ENCODE peak calls at places on chromosomes 11 and 22, in ten cellular contexts. C is K562, A is fibroblast of the aortic adventitia, V is choroid plexus epithelial cell, M is bronchial epithelial cell, I is psoas muscle, T is BE2C, Y is neural crest cell, D is mammary epithelial cell, K is cardiac fibroblast. P is an unnamed sample.

GRCh38 chr11:99069831-99070444 is 49.2 kb downstream of the CNTN5 start:
- DNase-seq in C (no peak), A (no peak), V (peak; percentile 57), M (peak; percentile 8), I (no peak), T (peak; percentile 59), Y (no peak), D (peak; percentile 0), K (peak; percentile 27), P (no peak)

GRCh38 chr11:121595717-121596156 is 143.0 kb upstream of the SORL1-AS1 start:
- DNase-seq in C (no peak), A (peak; percentile 100), V (peak; percentile 98), M (peak; percentile 99), I (no peak), T (no peak), Y (no peak), D (peak; percentile 96), K (peak; percentile 99), P (no peak)

GRCh38 chr11:16511109-16511806 is 154.9 kb upstream of the SOX6 start:
- DNase-seq in C (no peak), A (no peak), V (no peak), M (peak; percentile 98), I (no peak), T (no peak), Y (no peak), D (peak; percentile 88), K (peak; percentile 53), P (no peak)

GRCh38 chr22:47129902-47130301 is 367.5 kb downstream of the TBC1D22A start:
- DNase-seq in C (peak; percentile 79), A (no peak), V (no peak), M (peak; percentile 65), I (no peak), T (peak; percentile 6), Y (no peak), D (peak; percentile 51), K (no peak), P (no peak)

GRCh38 chr11:36375348-36376314 is 79.5 kb downstream of the PRR5L start:
- DNase-seq in C (no peak), A (no peak), V (peak; percentile 60), M (no peak), I (no peak), T (no peak), Y (no peak), D (no peak), K (no peak), P (peak; percentile 19)

GRCh38 chr22:19431641-19432091 is at the start of gene HIRA:
- DNase-seq in C (peak; percentile 95), A (peak; percentile 72), V (peak; percentile 83), M (peak; percentile 52), I (peak; percentile 84), T (peak; percentile 86), Y (peak; percentile 85), D (peak; percentile 79), K (peak; percentile 75), P (peak; percentile 92)

GRCh38 chr11:2580444-2581050 is 119.2 kb downstream of the KCNQ1OT1 start:
- DNase-seq in C (no peak), A (no peak), V (no peak), M (no peak), I (peak; percentile 9), T (peak; percentile 5), Y (no peak), D (no peak), K (no peak), P (peak; percentile 30)

GRCh38 chr22:43085658-43086606 is 3.3 kb downstream of the TTLL1 start:
- DNase-seq in C (no peak), A (no peak), V (no peak), M (no peak), I (no peak), T (no peak), Y (no peak), D (no peak), K (no peak), P (no peak)

GRCh38 chr11:113274708-113275582 is 39.4 kb upstream of the TTC12 start:
- DNase-seq in C (no peak), A (no peak), V (peak; percentile 28), M (peak; percentile 36), I (no peak), T (peak; percentile 52), Y (no peak), D (peak; percentile 34), K (no peak), P (peak; percentile 44)

GRCh38 chr11:67353317-67354313 is at the start of gene POLD4:
- DNase-seq in C (peak; percentile 98), A (peak; percentile 96), V (peak; percentile 96), M (peak; percentile 79), I (peak; percentile 99), T (peak; percentile 99), Y (peak; percentile 89), D (peak; percentile 87), K (peak; percentile 98), P (peak; percentile 97)

GRCh38 chr11:69459848-69460539 is 21.5 kb upstream of the LINC01488 start:
- DNase-seq in C (no peak), A (no peak), V (no peak), M (no peak), I (no peak), T (no peak), Y (no peak), D (no peak), K (no peak), P (no peak)

GRCh38 chr11:94895971-94896370 is 77.4 kb downstream of the CWC15 start:
- DNase-seq in C (no peak), A (peak; percentile 60), V (peak; percentile 77), M (peak; percentile 80), I (peak; percentile 32), T (no peak), Y (no peak), D (peak; percentile 60), K (peak; percentile 87), P (no peak)

GRCh38 chr11:656866-657265 is 19.8 kb downstream of the DRD4 start:
- DNase-seq in C (no peak), A (no peak), V (no peak), M (no peak), I (no peak), T (no peak), Y (no peak), D (no peak), K (no peak), P (no peak)

GRCh38 chr11:56849250-56849649 is 100.8 kb upstream of the OR9G4 start:
- DNase-seq in C (no peak), A (no peak), V (no peak), M (peak; percentile 86), I (no peak), T (no peak), Y (no peak), D (peak; percentile 88), K (no peak), P (no peak)

GRCh38 chr11:69253028-69253427 is 40.9 kb upstream of the MYEOV start:
- DNase-seq in C (no peak), A (peak; percentile 60), V (peak; percentile 48), M (peak; percentile 85), I (no peak), T (no peak), Y (no peak), D (peak; percentile 86), K (peak; percentile 89), P (no peak)

GRCh38 chr11:117442869-117443239 is 115.2 kb downstream of the CEP164 start:
- DNase-seq in C (no peak), A (no peak), V (no peak), M (no peak), I (no peak), T (no peak), Y (no peak), D (no peak), K (no peak), P (no peak)

GRCh38 chr11:94595061-94595460 is 27.9 kb downstream of the PIWIL4 start:
- DNase-seq in C (no peak), A (no peak), V (no peak), M (no peak), I (no peak), T (no peak), Y (no peak), D (no peak), K (no peak), P (no peak)

GRCh38 chr11:77619576-77620198 is 17.9 kb downstream of the CLNS1A start:
- DNase-seq in C (no peak), A (peak; percentile 71), V (peak; percentile 73), M (peak; percentile 61), I (no peak), T (peak; percentile 37), Y (peak; percentile 18), D (peak; percentile 50), K (peak; percentile 67), P (no peak)

DNA sequence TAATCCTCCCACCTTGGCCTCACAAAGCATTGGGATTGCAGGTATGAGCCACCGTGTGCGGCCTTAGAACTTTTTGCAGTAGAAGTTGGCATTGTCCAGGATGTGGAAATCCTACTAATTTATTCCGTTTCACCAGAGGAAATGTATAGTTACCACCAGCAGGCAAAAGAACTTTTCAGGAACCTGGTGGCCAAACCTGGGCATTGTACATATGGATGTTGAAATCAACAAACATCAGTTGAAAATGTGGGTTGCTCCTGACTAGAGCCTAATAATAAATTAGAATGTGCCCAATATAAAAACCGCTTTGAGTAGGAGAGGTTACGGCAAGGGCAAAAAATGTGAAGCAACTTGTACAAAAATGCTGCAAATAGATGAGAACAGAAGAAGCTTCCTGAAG is 40.7 kb upstream of the XBP1 start:
- DNase-seq in C (no peak), A (no peak), V (no peak), M (no peak), I (no peak), T (no peak), Y (no peak), D (no peak), K (no peak), P (no peak)
- TF ChIP-seq CTCF in C (no peak), A (no peak), V (peak; percentile 15), M (no peak), I (no peak), T (no peak), Y (no peak), D (no peak), K (no peak), P (peak; percentile 9)

GRCh38 chr11:5420993-5421392 is 918 bp upstream of the OR51Q1 start:
- DNase-seq in C (no peak), A (no peak), V (no peak), M (peak; percentile 3), I (no peak), T (no peak), Y (no peak), D (no peak), K (no peak), P (no peak)
- TF ChIP-seq CTCF in C (no peak), A (no peak), V (no peak), M (no peak), I (no peak), T (no peak), Y (no peak), D (no peak), K (no peak), P (no peak)

GRCh38 chr11:103927535-103927934 is 108.9 kb upstream of the DDI1 start:
- DNase-seq in C (no peak), A (peak; percentile 57), V (peak; percentile 77), M (peak; percentile 33), I (no peak), T (no peak), Y (no peak), D (peak; percentile 15), K (peak; percentile 32), P (peak; percentile 11)
- TF ChIP-seq CTCF in C (no peak), A (peak; percentile 47), V (peak; percentile 64), M (peak; percentile 43), I (no peak), T (peak; percentile 58), Y (peak; percentile 63), D (peak; percentile 59), K (peak; percentile 9), P (peak; percentile 60)

DNA sequence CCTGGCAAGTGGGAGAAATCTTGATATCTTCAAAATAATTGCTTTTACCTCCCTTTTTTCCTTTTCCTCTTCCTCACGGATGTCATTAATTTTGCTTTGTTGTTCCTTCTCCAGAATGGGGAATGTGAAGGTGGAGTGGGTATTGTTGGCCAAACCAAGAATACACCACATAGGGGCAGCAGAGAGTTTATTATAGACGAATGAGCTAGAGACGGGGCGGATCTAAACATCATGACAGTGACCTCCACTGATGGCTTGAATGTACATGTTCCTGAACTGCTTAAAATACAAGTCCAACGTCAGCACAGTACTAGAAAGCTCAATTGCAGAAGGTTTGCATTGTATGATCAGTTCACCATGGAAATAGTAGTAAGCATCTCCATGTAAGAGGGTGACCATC is 122.3 kb upstream of the SNX19 start:
- DNase-seq in C (peak; percentile 29), A (no peak), V (peak; percentile 44), M (peak; percentile 44), I (no peak), T (no peak), Y (no peak), D (peak; percentile 32), K (peak; percentile 68), P (peak; percentile 37)
- TF ChIP-seq CTCF in C (peak; percentile 31), A (no peak), V (peak; percentile 48), M (peak; percentile 29), I (no peak), T (peak; percentile 20), Y (peak; percentile 51), D (peak; percentile 35), K (peak; percentile 47), P (no peak)

P was measured in SK-N-SH.